ENCODE peak calls at places on chromosome 15, in ten cellular contexts. R is osteoblast, V is HCT116, H is H9, O is endothelial cell of umbilical vein, S is OCI-LY7, A is GM12878, N is mesenchymal stem cell, B is PC-3, F is GM23338. C is an unnamed sample.

GRCh38 chr15:72389231-72389630 is 8.9 kb upstream of the TMEM202 start:
- DNase-seq in R (no peak), V (no peak), H (no peak), O (no peak), S (no peak), A (no peak), N (no peak), B (peak; percentile 51), F (no peak), C (no peak)

GRCh38 chr15:85831415-85832113 is 36.8 kb upstream of the KLHL25 start:
- DNase-seq in R (peak; percentile 83), V (peak; percentile 37), H (peak; percentile 67), O (peak; percentile 49), S (peak; percentile 34), A (no peak), N (peak; percentile 56), B (peak; percentile 56), F (peak; percentile 79), C (peak; percentile 77)

GRCh38 chr15:90101969-90102890 is at the start of gene IDH2:
- DNase-seq in R (peak; percentile 99), V (peak; percentile 38), H (peak; percentile 86), O (peak; percentile 87), S (peak; percentile 84), A (no peak), N (peak; percentile 86), B (peak; percentile 89), F (peak; percentile 93), C (peak; percentile 96)

GRCh38 chr15:44719293-44719999 is 8.1 kb downstream of the B2M start:
- DNase-seq in R (no peak), V (no peak), H (no peak), O (no peak), S (peak; percentile 65), A (peak; percentile 91), N (peak; percentile 67), B (peak; percentile 25), F (peak; percentile 33), C (no peak)

GRCh38 chr15:90213818-90214204 is 12.7 kb downstream of the SEMA4B start:
- DNase-seq in R (no peak), V (no peak), H (no peak), O (no peak), S (no peak), A (no peak), N (no peak), B (no peak), F (no peak), C (no peak)

GRCh38 chr15:88207565-88207964 is 49.0 kb downstream of the NTRK3 start:
- DNase-seq in R (no peak), V (no peak), H (no peak), O (no peak), S (no peak), A (no peak), N (no peak), B (no peak), F (no peak), C (no peak)

GRCh38 chr15:85672338-85673097 is 122.2 kb downstream of the KLHL25 start:
- DNase-seq in R (peak; percentile 15), V (no peak), H (no peak), O (no peak), S (no peak), A (no peak), N (peak; percentile 28), B (peak; percentile 11), F (no peak), C (peak; percentile 73)

GRCh38 chr15:92714457-92715401 is 59.2 kb upstream of the FAM174B start:
- DNase-seq in R (peak; percentile 95), V (peak; percentile 33), H (peak; percentile 71), O (peak; percentile 87), S (peak; percentile 54), A (peak; percentile 15), N (peak; percentile 76), B (peak; percentile 87), F (peak; percentile 91), C (peak; percentile 84)

GRCh38 chr15:48751595-48751994 is 59.3 kb downstream of the CEP152 start:
- DNase-seq in R (no peak), V (no peak), H (no peak), O (no peak), S (no peak), A (no peak), N (no peak), B (no peak), F (no peak), C (peak; percentile 32)

GRCh38 chr15:65086680-65087111 is 10.2 kb downstream of the KBTBD13 start:
- DNase-seq in R (peak; percentile 87), V (no peak), H (no peak), O (peak; percentile 11), S (peak; percentile 21), A (no peak), N (no peak), B (no peak), F (peak; percentile 49), C (peak; percentile 24)

GRCh38 chr15:65085990-65086679 is 9.6 kb downstream of the KBTBD13 start:
- DNase-seq in R (peak; percentile 84), V (peak; percentile 49), H (peak; percentile 82), O (peak; percentile 18), S (peak; percentile 20), A (no peak), N (no peak), B (peak; percentile 55), F (peak; percentile 84), C (peak; percentile 50)

GRCh38 chr15:65085207-65085753 is 8.7 kb downstream of the KBTBD13 start:
- DNase-seq in R (peak; percentile 25), V (no peak), H (no peak), O (no peak), S (no peak), A (no peak), N (no peak), B (no peak), F (no peak), C (no peak)

GRCh38 chr15:65083262-65083701 is 6.7 kb downstream of the KBTBD13 start:
- DNase-seq in R (peak; percentile 83), V (no peak), H (peak; percentile 61), O (no peak), S (no peak), A (no peak), N (peak; percentile 70), B (no peak), F (peak; percentile 75), C (no peak)

GRCh38 chr15:65084500-65085206 is 8.1 kb downstream of the KBTBD13 start:
- DNase-seq in R (peak; percentile 62), V (no peak), H (no peak), O (no peak), S (no peak), A (no peak), N (no peak), B (no peak), F (no peak), C (no peak)
- H2AFZ ChIP-seq in R (no peak overlapping the region), V (no peak overlapping the region), H (no peak overlapping the region), O (no peak overlapping the region), S (no peak overlapping the region), A (no peak overlapping the region), N (no peak overlapping the region), B (no peak overlapping the region), F (peak overlapping the region; percentile 84), C (no peak overlapping the region)

DNA sequence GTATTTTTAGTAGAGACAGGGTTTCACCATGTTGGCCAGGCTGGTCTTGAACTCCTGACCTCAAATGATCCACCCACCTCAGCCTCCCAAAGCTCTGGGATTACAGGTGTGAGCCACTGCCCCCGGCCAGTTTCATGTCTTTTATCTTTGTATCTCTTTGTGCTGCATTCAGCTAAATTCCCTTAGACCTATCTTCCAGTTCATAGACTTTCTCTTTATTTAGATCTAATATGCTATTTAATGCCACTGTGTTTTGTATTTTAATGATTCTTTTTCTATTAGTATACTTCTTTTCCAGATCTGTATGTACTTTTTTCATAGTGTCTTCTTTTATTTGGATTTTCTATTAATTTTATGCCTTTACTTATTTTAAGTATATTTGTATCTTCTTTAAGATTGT is 14.9 kb downstream of the MINAR1 start:
- DNase-seq in R (no peak), V (no peak), H (no peak), O (no peak), S (no peak), A (no peak), N (no peak), B (no peak), F (no peak), C (no peak)
- H2AFZ ChIP-seq in R (no peak overlapping the region), V (no peak overlapping the region), H (no peak overlapping the region), O (no peak overlapping the region), S (no peak overlapping the region), A (no peak overlapping the region), N (no peak overlapping the region), B (no peak overlapping the region), F (no peak overlapping the region), C (no peak overlapping the region)

DNA sequence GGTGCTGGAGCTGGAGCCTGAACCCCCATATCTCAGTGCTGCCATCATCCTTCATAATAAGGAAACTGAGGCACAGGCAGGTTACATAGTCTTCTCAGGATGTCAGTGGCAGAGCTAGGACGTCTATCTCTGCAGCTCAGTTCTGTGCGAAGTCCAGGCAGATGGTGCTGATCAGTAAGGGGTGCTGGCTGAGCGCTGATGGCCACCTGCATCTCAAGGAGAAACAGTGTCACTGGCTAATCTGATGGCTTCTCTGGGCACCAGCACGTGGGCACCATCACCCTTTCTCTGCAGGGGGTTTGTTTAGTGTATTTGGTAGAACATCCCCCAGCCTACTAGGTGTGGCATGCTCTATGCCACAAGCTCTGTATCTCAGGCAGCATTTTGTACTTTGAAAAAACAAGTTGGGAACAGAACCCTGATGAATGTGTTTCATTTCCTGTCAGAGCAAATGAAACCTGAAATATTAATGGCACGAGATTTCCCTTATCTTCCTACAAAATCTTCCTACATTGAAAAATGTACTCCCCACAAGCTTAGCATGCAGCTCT is 35.1 kb downstream of the APBA2 start:
- DNase-seq in R (no peak), V (no peak), H (no peak), O (no peak), S (no peak), A (no peak), N (no peak), B (no peak), F (no peak), C (no peak)
- H2AFZ ChIP-seq in R (no peak overlapping the region), V (no peak overlapping the region), H (no peak overlapping the region), O (no peak overlapping the region), S (no peak overlapping the region), A (no peak overlapping the region), N (no peak overlapping the region), B (no peak overlapping the region), F (no peak overlapping the region), C (no peak overlapping the region)

GRCh38 chr15:78003539-78004008 is 73.9 kb downstream of the TBC1D2B start:
- DNase-seq in R (no peak), V (no peak), H (peak; percentile 36), O (no peak), S (no peak), A (no peak), N (no peak), B (no peak), F (no peak), C (no peak)

GRCh38 chr15:78006567-78007205 is 70.8 kb downstream of the TBC1D2B start:
- DNase-seq in R (no peak), V (no peak), H (no peak), O (no peak), S (no peak), A (no peak), N (no peak), B (no peak), F (no peak), C (no peak)

GRCh38 chr15:78004222-78004727 is 73.2 kb downstream of the TBC1D2B start:
- DNase-seq in R (peak; percentile 71), V (no peak), H (no peak), O (no peak), S (no peak), A (no peak), N (no peak), B (no peak), F (no peak), C (no peak)

GRCh38 chr15:78002996-78003395 is 74.5 kb downstream of the TBC1D2B start:
- DNase-seq in R (no peak), V (no peak), H (no peak), O (no peak), S (no peak), A (no peak), N (no peak), B (no peak), F (no peak), C (no peak)

GRCh38 chr15:78004919-78005634 is 72.4 kb downstream of the TBC1D2B start:
- DNase-seq in R (peak; percentile 95), V (no peak), H (no peak), O (peak; percentile 74), S (no peak), A (no peak), N (peak; percentile 92), B (peak; percentile 3), F (no peak), C (peak; percentile 92)
- H2AFZ ChIP-seq in R (no peak overlapping the region), V (no peak overlapping the region), H (no peak overlapping the region), O (no peak overlapping the region), S (no peak overlapping the region), A (no peak overlapping the region), N (no peak overlapping the region), B (no peak overlapping the region), F (no peak overlapping the region), C (no peak overlapping the region)